ENCODE peak calls at places on chromosome 15, in four cellular contexts. J, Z, O and K are unnamed samples.

GRCh38 chr15:65873271-65873670 is 4.0 kb downstream of the RAB11A start:
- DNase-seq in J (no peak), Z (no peak), O (no peak), K (no peak)

GRCh38 chr15:57382222-57382621 is 5.9 kb downstream of the CGNL1 start:
- DNase-seq in J (no peak), Z (no peak), O (peak; percentile 29), K (no peak)

GRCh38 chr15:51494411-51495314 is 127.9 kb downstream of the DMXL2 start:
- DNase-seq in Z (no peak), O (no peak), J (no peak), K (no peak)

GRCh38 chr15:59367022-59367451 is 5.6 kb downstream of the MYO1E start:
- DNase-seq in O (no peak), J (no peak), Z (no peak), K (no peak)

GRCh38 chr15:95281470-95281869 is 1049.0 kb upstream of the NR2F2 start:
- DNase-seq in Z (no peak), J (no peak), O (no peak), K (no peak)

GRCh38 chr15:26852980-26853379 is 13.9 kb upstream of the GABRA5 start:
- DNase-seq in O (no peak), Z (no peak), J (no peak), K (no peak)

GRCh38 chr15:86541540-86541939 is 461.9 kb downstream of the AGBL1 start:
- DNase-seq in O (no peak), Z (no peak), J (no peak), K (no peak)

GRCh38 chr15:75904241-75904631 is 558 bp downstream of the FBXO22 start:
- DNase-seq in O (peak; percentile 43), J (peak; percentile 71), Z (no peak), K (no peak)

GRCh38 chr15:31236184-31237041 is 90.2 kb upstream of the KLF13 start:
- DNase-seq in Z (peak; percentile 78), O (peak; percentile 64), J (peak; percentile 73), K (peak; percentile 47)

GRCh38 chr15:69025320-69025719 is 10.8 kb downstream of the NOX5 start:
- DNase-seq in Z (no peak), J (no peak), O (no peak), K (no peak)

GRCh38 chr15:58282060-58282708 is 144.0 kb downstream of the AQP9 start:
- DNase-seq in O (peak; percentile 58), J (no peak), Z (no peak), K (no peak)

GRCh38 chr15:63583027-63583426 is 14.2 kb upstream of the FBXL22 start:
- DNase-seq in Z (no peak), J (no peak), O (no peak), K (no peak)

GRCh38 chr15:45448066-45448510 is 69.7 kb upstream of the GATM start:
- DNase-seq in O (no peak), J (peak; percentile 77), Z (no peak), K (no peak)

GRCh38 chr15:74400915-74401757 is 32.6 kb downstream of the SEMA7A start:
- DNase-seq in J (no peak), Z (no peak), O (no peak), K (no peak)

GRCh38 chr15:66287461-66288055 is 5.8 kb upstream of the DIS3L start:
- DNase-seq in J (no peak), O (no peak), Z (no peak), K (no peak)

GRCh38 chr15:25235391-25235790 is 203.4 kb downstream of the UBE3A start:
- DNase-seq in O (no peak), J (no peak), Z (no peak), K (no peak)

DNA sequence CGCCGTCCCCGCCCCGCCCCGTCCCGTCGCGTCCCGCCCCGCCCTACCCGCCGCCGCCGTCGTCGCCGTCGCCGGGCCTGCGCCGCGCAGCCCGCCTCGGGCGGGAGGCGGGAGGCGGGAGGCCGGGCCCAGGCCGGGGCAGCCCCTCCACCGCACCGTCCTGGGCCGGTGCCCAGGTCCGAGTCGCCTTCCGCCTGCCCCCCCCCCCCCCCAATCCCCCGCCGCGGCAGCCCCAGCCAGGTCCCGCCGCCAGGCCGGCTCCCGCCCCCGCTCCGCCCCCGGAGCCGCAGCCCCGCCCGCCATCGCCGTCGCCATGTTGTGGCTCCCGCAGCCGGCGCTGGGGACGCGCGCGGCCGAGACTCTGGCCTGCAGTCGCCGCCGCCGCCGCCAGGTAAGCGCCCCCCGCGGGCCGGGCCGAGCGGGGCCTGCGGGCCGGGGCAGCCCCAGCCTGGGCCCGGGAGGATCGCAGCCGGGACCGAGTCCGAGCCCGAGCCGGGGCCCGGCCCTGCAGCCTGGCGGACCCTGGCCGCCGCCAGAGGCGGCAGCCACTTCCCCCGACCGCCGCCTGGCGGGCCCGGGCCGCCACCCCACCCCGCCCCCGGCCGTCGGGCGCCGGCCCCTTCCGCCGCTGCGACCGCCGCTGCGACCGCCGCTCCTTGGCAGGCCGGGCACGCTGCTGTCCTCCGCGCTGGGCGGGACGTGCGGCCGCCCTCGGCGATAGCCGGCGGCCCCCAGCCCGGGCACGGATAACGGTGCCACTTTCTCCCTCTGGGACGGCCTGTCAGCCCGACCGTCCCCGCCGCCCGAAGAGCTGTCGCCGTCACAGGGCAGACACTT is at the start of gene ZNF592:
- DNase-seq in O (peak; percentile 36), Z (peak; percentile 89), J (peak; percentile 94), K (peak; percentile 83)
- H3K27ac ChIP-seq in O (peak within 1 kb of the TSS; percentile 98), Z (peak within 1 kb of the TSS; percentile 100), J (peak within 1 kb of the TSS; percentile 100), K (peak within 1 kb of the TSS; percentile 100)

DNA sequence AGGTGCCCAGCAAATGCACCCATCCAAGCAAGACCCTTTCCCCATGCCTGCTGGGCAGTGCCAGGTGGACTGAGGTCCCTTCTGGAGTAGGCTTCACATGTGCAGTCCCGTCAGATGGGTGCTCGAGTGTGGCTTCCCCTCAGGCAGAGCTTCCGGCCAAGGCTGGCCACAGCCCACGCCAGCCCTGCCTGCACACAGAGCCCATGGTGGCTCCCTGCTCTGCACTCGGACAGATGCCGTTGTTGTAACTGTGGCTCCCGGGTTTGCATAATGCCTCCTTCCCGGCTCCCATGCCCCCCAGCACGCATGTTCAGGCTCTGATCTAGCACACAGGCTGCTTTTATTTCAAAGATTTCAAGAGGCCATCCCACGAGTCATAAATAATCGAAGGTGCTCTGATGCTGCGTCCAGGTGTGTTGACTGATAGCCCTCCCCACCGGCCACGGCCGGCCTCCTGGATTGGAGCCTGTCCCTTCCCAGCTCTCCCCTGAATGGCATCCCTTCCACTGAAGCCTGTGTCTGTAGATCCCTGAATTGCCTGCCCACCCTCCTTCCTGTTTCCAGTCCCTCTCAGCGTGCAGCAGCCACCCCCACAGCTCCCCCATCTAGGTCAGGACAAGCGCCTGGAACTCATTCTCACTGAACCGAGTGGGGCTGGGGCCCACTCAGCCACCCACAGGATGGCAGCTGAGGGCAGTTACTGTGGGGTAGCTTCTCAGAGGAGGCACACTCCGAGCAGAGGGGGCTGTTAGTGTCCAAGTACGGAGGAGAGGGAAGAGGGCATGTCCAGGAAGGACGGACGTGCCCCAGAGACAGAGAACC is 100.0 kb upstream of the LINGO1 start:
- DNase-seq in Z (no peak), J (no peak), O (no peak), K (no peak)
- H3K27ac ChIP-seq in Z (no peak overlapping the region), J (no peak overlapping the region), O (no peak overlapping the region), K (no peak overlapping the region)

DNA sequence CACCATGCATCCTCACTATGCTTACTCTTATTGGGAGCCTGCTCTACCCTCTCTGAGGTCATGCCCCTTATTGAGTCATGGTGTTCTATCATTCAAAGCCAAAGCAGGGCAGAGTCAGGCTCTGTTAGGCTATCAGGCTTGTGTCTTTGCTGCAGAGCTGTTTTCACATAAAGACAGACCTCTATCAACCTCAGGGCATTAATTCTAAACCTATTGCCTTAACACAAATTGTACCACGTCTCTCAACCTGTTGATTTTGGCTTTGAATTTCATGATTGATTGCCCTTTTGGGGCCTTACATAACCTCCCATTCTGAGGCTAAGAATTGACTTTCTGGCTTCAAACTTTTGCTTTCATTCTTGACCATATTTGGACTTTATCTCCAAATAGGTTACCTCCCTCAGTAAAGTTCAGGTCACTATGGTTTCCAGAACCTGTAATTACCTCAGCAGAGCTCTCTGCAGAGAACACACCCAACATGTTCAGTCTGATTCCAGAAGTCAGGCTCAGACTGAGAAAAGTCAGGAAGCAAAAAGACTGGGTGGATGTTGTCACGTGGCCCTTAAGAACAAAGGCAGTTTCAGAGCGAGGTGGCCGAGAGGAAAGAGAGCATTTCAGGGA is 221.4 kb upstream of the NANOGP8 start:
- DNase-seq in O (no peak), Z (no peak), J (no peak), K (no peak)
- H3K27ac ChIP-seq in O (no peak overlapping the region), Z (peak overlapping the region; percentile 78), J (no peak overlapping the region), K (no peak overlapping the region)

DNA sequence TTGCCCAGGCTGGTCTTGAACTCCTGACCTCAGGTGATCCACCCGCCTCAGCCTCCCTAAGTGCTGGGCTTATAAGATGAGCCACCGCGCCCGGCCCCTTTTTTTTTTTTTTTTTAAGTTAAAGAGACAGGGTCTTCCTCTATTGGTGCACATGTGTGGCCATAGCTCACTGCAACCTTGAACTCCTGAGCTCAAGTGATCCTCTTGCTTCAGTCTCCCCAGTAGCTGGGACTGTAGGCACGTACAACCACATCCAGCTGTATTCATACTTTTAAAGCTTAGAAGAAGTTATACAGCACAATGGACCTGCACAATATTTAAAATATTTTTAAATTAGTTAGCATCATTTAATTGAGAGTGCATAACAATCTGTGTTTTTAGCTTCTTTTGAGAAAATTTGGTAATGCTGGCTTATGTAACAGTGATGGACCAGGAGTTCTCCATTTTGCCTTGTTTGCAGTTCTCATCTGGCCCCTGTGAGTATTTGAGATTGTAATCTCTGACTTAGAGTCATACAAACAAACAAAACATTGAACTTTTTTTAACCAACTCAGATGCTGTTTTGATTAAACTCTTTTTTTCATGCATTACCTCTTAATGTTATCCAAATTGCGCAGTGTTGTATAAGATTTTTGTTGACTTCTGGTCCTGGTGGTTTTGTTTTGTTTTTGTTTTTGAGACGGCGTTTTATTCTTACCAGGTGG is 33.0 kb downstream of the CHD2 start:
- DNase-seq in Z (no peak), O (peak; percentile 63), J (no peak), K (no peak)
- H3K27ac ChIP-seq in Z (peak overlapping the region; percentile 7), O (peak overlapping the region; percentile 42), J (no peak overlapping the region), K (peak overlapping the region; percentile 82)

DNA sequence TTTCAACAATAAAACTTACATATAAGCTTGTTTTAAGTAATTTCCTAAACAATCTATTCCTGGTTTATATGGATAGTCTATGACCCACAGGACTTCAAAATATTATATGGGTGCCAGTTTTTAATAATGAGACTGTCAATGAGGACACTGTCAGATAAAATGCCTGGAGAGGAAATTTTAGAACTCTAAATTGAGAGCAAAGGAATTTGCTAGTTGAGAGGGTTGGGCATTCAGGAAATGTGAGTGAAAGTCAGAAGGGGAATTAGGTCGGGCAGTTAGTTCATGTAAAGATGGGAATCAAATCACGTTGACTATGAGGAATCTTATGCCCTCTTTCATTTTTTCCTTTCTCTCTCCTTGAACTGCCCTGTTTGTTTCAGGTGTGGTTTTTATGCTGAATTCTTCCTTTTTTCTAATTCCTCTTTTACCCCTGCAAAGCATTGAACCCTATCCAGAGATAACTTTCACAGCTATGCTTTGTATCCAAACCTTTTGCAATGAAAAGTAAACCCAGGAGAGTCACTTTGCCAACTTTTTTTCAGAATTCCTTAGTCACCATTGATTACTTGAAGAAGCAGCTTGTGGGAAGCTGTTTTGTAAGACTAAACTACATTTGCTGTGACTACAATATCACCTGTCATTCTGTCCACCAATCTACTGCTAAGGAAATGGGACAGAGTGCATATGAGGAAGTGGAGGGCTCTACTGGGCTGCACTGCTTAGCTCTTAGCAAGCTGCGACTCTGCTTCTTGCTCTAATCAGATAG is 27.8 kb downstream of the CHP1 start:
- DNase-seq in Z (no peak), O (peak; percentile 40), J (no peak), K (no peak)
- H3K27ac ChIP-seq in Z (peak overlapping the region; percentile 81), O (peak overlapping the region; percentile 76), J (peak overlapping the region; percentile 55), K (peak overlapping the region; percentile 69)

GRCh38 chr15:39502616-39503195 is 78.2 kb upstream of the THBS1 start:
- DNase-seq in Z (no peak), O (no peak), J (no peak), K (no peak)

GRCh38 chr15:39504812-39505211 is 76.1 kb upstream of the THBS1 start:
- DNase-seq in J (no peak), O (no peak), Z (no peak), K (no peak)

GRCh38 chr15:39502048-39502447 is 78.8 kb upstream of the THBS1 start:
- DNase-seq in Z (no peak), J (no peak), O (no peak), K (no peak)

GRCh38 chr15:39501366-39501765 is 79.5 kb upstream of the THBS1 start:
- DNase-seq in J (no peak), O (no peak), Z (no peak), K (no peak)

GRCh38 chr15:39503526-39503925 is 77.4 kb upstream of the THBS1 start:
- DNase-seq in J (no peak), O (no peak), Z (no peak), K (no peak)
- H3K27ac ChIP-seq in J (no peak overlapping the region), O (no peak overlapping the region), Z (no peak overlapping the region), K (no peak overlapping the region)